ENCODE peak calls at places on chromosomes 5 and 9, in ten cellular contexts. T is IMR-90; H is RWPE2; M is CD8-positive, alpha-beta T cell; V is mesendoderm; C is tibial artery; X is HCT116; G is PC-3; U is adrenal gland; E is heart left ventricle. K is an unnamed sample.
A peak's percentile ranks its signal among the peaks of the same experiment; 100 is the strongest.

GRCh38 chr5:168820776-168821302 is 241.7 kb upstream of the PANK3 start:
- DNase-seq in T (no peak), H (no peak), M (no peak), V (no peak), C (no peak), X (no peak), G (no peak), U (no peak), E (no peak), K (no peak)

GRCh38 chr9:132802121-132802795 is 75.8 kb downstream of the AK8 start:
- DNase-seq in T (no peak), H (no peak), M (no peak), V (peak; percentile 18), C (no peak), X (no peak), G (no peak), U (no peak), E (no peak), K (no peak)

GRCh38 chr9:95750725-95751644 is 124.5 kb upstream of the ERCC6L2 start:
- DNase-seq in T (no peak), H (no peak), M (no peak), V (peak; percentile 38), C (no peak), X (no peak), G (no peak), U (no peak), E (no peak), K (no peak)

GRCh38 chr5:172801184-172801671 is 30.2 kb upstream of the DUSP1 start:
- DNase-seq in T (peak; percentile 98), H (no peak), M (no peak), V (peak; percentile 48), C (no peak), X (no peak), G (peak; percentile 87), U (no peak), E (no peak), K (no peak)

GRCh38 chr5:51053361-51053760 is 329.9 kb upstream of the ISL1 start:
- DNase-seq in T (no peak), H (no peak), M (no peak), V (no peak), C (no peak), X (no peak), G (no peak), U (no peak), E (no peak), K (no peak)

GRCh38 chr9:95193067-95193466 is 124.4 kb downstream of the FANCC start:
- DNase-seq in T (no peak), H (no peak), M (no peak), V (peak; percentile 76), C (no peak), X (peak; percentile 12), G (no peak), U (no peak), E (no peak), K (no peak)

GRCh38 chr5:84227221-84227620 is 157.5 kb downstream of the EDIL3 start:
- DNase-seq in T (peak; percentile 14), H (no peak), M (no peak), V (no peak), C (no peak), X (no peak), G (no peak), U (no peak), E (no peak), K (no peak)

GRCh38 chr9:133103183-133103986 is 17.7 kb downstream of the RALGDS start:
- DNase-seq in T (peak; percentile 19), H (peak; percentile 49), M (peak; percentile 38), V (no peak), C (peak; percentile 57), X (no peak), G (peak; percentile 49), U (peak; percentile 74), E (peak; percentile 62), K (peak; percentile 70)

GRCh38 chr5:125576823-125577222 is 830.4 kb upstream of the ZNF608 start:
- DNase-seq in T (no peak), H (no peak), M (no peak), V (no peak), C (no peak), X (no peak), G (no peak), U (no peak), E (no peak), K (no peak)

GRCh38 chr5:130050585-130050984 is 146.3 kb downstream of the CHSY3 start:
- DNase-seq in T (no peak), H (no peak), M (no peak), V (no peak), C (no peak), X (no peak), G (peak; percentile 52), U (no peak), E (no peak), K (no peak)

GRCh38 chr9:129869585-129870501 is 34.6 kb downstream of the USP20 start:
- DNase-seq in T (no peak), H (no peak), M (no peak), V (no peak), C (no peak), X (no peak), G (no peak), U (no peak), E (no peak), K (no peak)

GRCh38 chr5:109484597-109484996 is 74.8 kb upstream of the PJA2 start:
- DNase-seq in T (no peak), H (no peak), M (no peak), V (no peak), C (no peak), X (no peak), G (no peak), U (no peak), E (no peak), K (no peak)

GRCh38 chr5:86917117-86917579 is 299.4 kb downstream of the COX7C start:
- DNase-seq in T (peak; percentile 49), H (no peak), M (no peak), V (peak; percentile 55), C (no peak), X (no peak), G (peak; percentile 70), U (no peak), E (no peak), K (no peak)

GRCh38 chr9:20873240-20873860 is 158.1 kb downstream of the HACD4 start:
- DNase-seq in T (peak; percentile 53), H (no peak), M (no peak), V (no peak), C (no peak), X (no peak), G (no peak), U (no peak), E (no peak), K (no peak)

DNA sequence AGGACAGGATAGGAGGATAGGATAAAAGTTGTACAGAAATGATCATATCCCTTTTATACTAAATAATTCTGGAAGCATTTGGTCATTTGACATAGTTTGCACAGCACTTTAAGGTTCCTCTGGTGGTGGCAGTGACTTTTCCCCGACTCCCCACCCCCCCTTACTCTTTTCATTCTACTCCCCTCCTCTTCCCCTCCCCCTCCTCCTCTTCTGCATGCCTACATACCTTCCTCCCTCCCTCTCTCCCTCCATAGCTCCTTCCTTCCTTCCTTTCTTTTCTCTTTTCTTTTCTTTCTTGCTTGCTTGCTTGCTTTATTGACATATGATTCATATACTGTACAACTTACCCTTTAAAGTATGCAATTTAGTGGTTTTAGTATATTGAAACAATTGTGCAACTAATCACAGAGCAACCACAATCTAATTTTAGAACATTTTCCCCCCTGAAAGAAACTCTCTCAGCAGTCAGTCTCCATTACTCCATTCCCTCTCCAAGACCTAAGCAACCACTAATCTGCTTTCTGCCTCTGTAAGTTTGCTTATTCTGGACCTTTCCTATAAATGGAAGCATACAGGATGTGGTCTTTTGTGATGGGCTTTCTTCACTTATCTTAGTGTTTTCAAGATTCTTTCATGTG is 159.0 kb downstream of the HACD4 start:
- DNase-seq in T (peak; percentile 93), H (no peak), M (no peak), V (peak; percentile 47), C (no peak), X (no peak), G (peak; percentile 31), U (no peak), E (no peak), K (no peak)
- H3K27ac ChIP-seq in T (peak overlapping the region; percentile 54), H (no peak overlapping the region), M (no peak overlapping the region), V (no peak overlapping the region), C (no peak overlapping the region), X (no peak overlapping the region), G (peak overlapping the region; percentile 7), U (no peak overlapping the region), E (no peak overlapping the region), K (no peak overlapping the region)

DNA sequence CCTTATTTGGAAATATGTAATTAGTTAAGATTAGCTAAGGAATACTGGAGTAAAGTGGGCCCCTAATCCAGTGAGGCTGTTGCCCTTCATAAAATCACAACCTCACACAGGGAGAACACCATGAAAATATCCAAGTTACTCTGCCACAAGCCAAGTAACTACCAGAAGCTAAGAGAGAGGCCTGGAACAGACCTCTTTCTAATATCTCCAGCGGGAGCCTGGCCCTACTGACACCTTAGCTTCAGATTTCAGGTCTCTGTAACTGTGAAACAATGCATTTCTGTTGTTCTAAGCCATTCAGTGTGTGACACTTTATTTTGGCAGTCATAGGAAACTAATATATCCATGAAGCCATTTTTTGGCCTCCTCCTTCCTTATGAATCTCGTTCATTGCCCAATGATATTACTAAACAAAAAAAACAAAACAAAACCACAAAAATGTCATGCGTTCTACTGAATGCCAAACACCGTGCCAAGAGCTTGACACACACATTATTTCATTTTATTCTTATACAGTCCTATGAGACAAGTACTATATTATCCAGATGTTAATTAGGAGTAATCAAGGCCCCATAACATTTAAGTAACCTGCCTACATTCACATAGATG is 699.0 kb downstream of the MAT2B start:
- DNase-seq in T (peak; percentile 75), H (no peak), M (no peak), V (no peak), C (no peak), X (no peak), G (peak; percentile 60), U (no peak), E (no peak), K (no peak)
- H3K27ac ChIP-seq in T (peak overlapping the region; percentile 59), H (peak overlapping the region; percentile 80), M (no peak overlapping the region), V (no peak overlapping the region), C (no peak overlapping the region), X (no peak overlapping the region), G (peak overlapping the region; percentile 70), U (no peak overlapping the region), E (no peak overlapping the region), K (no peak overlapping the region)

GRCh38 chr5:36045895-36046294 is 20.8 kb downstream of the UGT3A2 start:
- DNase-seq in T (no peak), H (no peak), M (no peak), V (no peak), C (no peak), X (no peak), G (no peak), U (no peak), E (no peak), K (no peak)
- H3K27ac ChIP-seq in T (no peak overlapping the region), H (no peak overlapping the region), M (no peak overlapping the region), V (no peak overlapping the region), C (no peak overlapping the region), X (no peak overlapping the region), G (no peak overlapping the region), U (no peak overlapping the region), E (no peak overlapping the region), K (no peak overlapping the region)

DNA sequence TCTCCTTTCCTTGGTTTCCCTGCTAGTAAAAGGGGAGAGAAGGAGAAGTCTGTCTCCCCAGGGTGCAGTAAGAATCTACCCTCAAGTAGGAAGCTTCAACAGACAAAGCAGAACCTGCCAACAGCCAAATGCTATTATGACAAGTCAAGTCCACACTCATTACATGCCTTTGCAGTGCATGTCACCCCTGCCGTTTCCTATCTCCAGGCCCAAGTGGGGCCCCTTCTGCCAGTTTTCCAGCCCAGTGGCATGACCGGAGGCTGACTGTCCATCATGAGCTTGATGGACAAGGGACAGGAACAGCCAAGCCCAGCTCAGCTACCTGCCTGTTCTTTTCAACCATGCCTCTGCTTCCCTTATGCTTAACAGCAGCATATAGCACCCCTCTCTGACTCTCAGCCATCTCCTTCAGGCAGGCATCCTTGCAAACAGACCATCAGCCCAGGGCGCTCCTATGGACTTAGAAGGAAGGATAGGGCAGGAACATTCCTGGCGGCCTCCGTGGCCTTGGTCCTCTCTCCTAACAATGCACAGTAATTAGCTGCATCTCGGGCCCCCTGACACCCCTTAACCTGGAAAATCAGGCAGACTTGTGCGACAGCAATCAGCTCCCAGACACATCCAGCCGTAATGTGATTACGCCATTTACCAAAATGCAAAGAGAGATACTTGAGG is 107.1 kb upstream of the RAD23B start:
- DNase-seq in T (no peak), H (no peak), M (no peak), V (peak; percentile 34), C (no peak), X (no peak), G (no peak), U (no peak), E (peak; percentile 28), K (peak; percentile 52)
- H3K27ac ChIP-seq in T (no peak overlapping the region), H (no peak overlapping the region), M (no peak overlapping the region), V (no peak overlapping the region), C (no peak overlapping the region), X (no peak overlapping the region), G (no peak overlapping the region), U (no peak overlapping the region), E (peak overlapping the region; percentile 84), K (peak overlapping the region; percentile 78)

K was measured in left ventricle myocardium inferior.